ENCODE peak calls at places on chromosomes 12 and 14, in four cellular contexts. V is mesendoderm, H is IMR-90, P is H1. E is an unnamed sample.

GRCh38 chr14:87916103-87916885 is 76.7 kb downstream of the GALC start:
- DNase-seq in P (no peak), H (no peak), V (no peak), E (peak; percentile 36)

GRCh38 chr12:67141405-67142018 is 127.6 kb upstream of the CAND1 start:
- DNase-seq in P (no peak), H (no peak), V (no peak), E (no peak)

GRCh38 chr12:124592481-124593160 is 25.2 kb upstream of the NCOR2 start:
- DNase-seq in V (no peak), H (no peak), P (no peak), E (no peak)

GRCh38 chr14:43258396-43258795 is 1248.7 kb downstream of the FSCB start:
- DNase-seq in P (no peak), V (no peak), H (no peak), E (no peak)

GRCh38 chr12:59744564-59744963 is 148.7 kb downstream of the SLC16A7 start:
- DNase-seq in P (no peak), H (no peak), V (no peak), E (no peak)

GRCh38 chr14:86892167-86892956 is 1100.6 kb downstream of the GALC start:
- DNase-seq in P (no peak), V (peak; percentile 17), H (peak; percentile 15), E (no peak)

GRCh38 chr12:11561416-11561815 is 88.1 kb upstream of the ETV6 start:
- DNase-seq in H (no peak), P (no peak), V (no peak), E (no peak)

GRCh38 chr12:104171785-104172563 is 34.0 kb upstream of the NFYB start:
- DNase-seq in H (no peak), V (no peak), P (peak; percentile 9), E (peak; percentile 90)

GRCh38 chr12:50568338-50569155 is 63.8 kb downstream of the DIP2B start:
- DNase-seq in H (peak; percentile 39), P (no peak), V (no peak), E (no peak)

GRCh38 chr12:107884769-107885694 is 110.5 kb downstream of the ASCL4 start:
- DNase-seq in H (peak; percentile 49), P (no peak), V (peak; percentile 69), E (peak; percentile 76)

GRCh38 chr12:55712154-55712553 is 3.7 kb upstream of the BLOC1S1 start:
- DNase-seq in P (no peak), V (no peak), H (no peak), E (no peak)

GRCh38 chr14:64983439-64984310 is 3.0 kb upstream of the FNTB start:
- DNase-seq in H (peak; percentile 74), V (peak; percentile 60), P (no peak), E (no peak)

GRCh38 chr12:116461060-116461459 is 98.1 kb upstream of the MAP1LC3B2 start:
- DNase-seq in V (no peak), P (no peak), H (no peak), E (no peak)

GRCh38 chr12:49873361-49873934 is 30.3 kb downstream of the FAIM2 start:
- DNase-seq in P (no peak), V (no peak), H (peak; percentile 42), E (peak; percentile 9)

GRCh38 chr12:106247731-106248176 is at the start of gene CKAP4:
- DNase-seq in P (no peak), H (peak; percentile 82), V (peak; percentile 69), E (peak; percentile 74)

GRCh38 chr12:59079029-59079428 is 158.7 kb upstream of the LRIG3 start:
- DNase-seq in H (no peak), P (no peak), V (no peak), E (no peak)

GRCh38 chr14:61119006-61119405 is 138.0 kb downstream of the SLC38A6 start:
- DNase-seq in H (no peak), P (no peak), V (no peak), E (no peak)

GRCh38 chr14:31419179-31420012 is 954 bp downstream of the HEATR5A start:
- DNase-seq in H (peak; percentile 37), V (peak; percentile 72), P (no peak), E (no peak)

GRCh38 chr12:82873951-82874350 is 187.2 kb downstream of the TMTC2 start:
- DNase-seq in V (peak; percentile 76), H (no peak), P (no peak), E (no peak)

GRCh38 chr12:94557896-94558295 is 92.5 kb downstream of the TMCC3 start:
- DNase-seq in P (no peak), V (no peak), H (no peak), E (peak; percentile 2)

GRCh38 chr12:6069452-6070093 is 54.9 kb downstream of the VWF start:
- DNase-seq in H (peak; percentile 96), V (no peak), P (no peak), E (no peak)

GRCh38 chr12:92338671-92339070 is 193.0 kb upstream of the BTG1 start:
- DNase-seq in V (peak; percentile 56), P (no peak), H (no peak), E (no peak)

GRCh38 chr12:72978999-72979398 is 706.8 kb downstream of the TRHDE start:
- DNase-seq in P (no peak), V (no peak), H (no peak), E (no peak)

GRCh38 chr14:31858868-31859267 is 218.2 kb upstream of the ARHGAP5 start:
- DNase-seq in V (no peak), P (no peak), H (peak; percentile 56), E (no peak)

GRCh38 chr12:6768385-6769002 is 2.3 kb downstream of the PTMS start:
- DNase-seq in V (no peak), H (peak; percentile 33), P (no peak), E (no peak)

GRCh38 chr12:75820848-75821578 is 210.6 kb downstream of the PHLDA1 start:
- DNase-seq in V (no peak), H (peak; percentile 97), P (no peak), E (no peak)

GRCh38 chr12:101772019-101772774 is 32.9 kb upstream of the SYCP3 start:
- DNase-seq in V (no peak), P (no peak), H (no peak), E (no peak)

GRCh38 chr14:23468704-23469126 is 788 bp upstream of the NGDN start:
- DNase-seq in P (no peak), H (no peak), V (no peak), E (no peak)
- H3K56ac ChIP-seq in P (peak overlapping the region; percentile 36), H (no peak overlapping the region), V (peak overlapping the region; percentile 85), E (no peak overlapping the region)

DNA sequence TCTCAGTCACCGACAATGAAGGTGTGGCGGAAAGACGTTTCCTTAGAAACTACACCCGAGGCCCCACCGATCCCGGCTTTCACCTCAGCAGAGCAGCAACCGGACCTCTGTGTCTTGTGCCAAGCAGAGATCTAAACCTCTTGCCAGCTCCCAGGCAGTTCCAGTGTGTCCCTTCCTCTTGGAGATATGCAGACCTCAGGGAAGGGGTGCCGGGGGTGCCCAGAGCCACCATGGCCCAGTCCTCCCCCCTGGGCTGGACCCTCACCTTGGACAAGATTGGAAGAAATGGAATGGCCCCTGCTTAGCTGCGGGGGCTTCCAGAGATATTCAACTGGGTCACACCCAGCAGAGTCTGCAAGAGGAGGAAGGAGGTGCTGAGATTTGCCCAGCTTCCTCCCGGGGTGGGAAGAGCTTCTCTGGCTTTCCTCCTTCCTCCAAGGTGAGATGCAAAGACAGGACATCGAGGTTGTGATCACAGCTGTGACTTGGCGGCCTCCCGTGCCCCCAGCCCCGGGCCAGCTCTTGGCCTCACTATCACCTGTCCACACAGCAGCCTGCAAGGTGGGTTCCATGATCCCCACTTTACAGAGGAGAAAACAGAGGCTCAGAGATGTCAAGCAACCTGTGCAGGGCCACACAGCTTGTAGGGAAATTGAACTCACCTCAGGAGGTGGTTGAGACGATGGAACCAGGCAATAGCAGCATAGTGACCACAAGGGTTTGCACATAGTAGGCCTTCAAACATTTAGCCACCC is 281.7 kb upstream of the RTL1 start:
- DNase-seq in P (no peak), H (no peak), V (no peak), E (no peak)
- H2BK15ac ChIP-seq in P (no peak overlapping the region), H (no peak overlapping the region), V (no peak overlapping the region), E (no peak overlapping the region)

GRCh38 chr14:105448706-105449111 is 25.9 kb upstream of the CRIP2 start:
- DNase-seq in V (peak; percentile 65), P (peak; percentile 21), H (peak; percentile 47), E (peak; percentile 81)

GRCh38 chr14:105449276-105450122 is 25.1 kb upstream of the CRIP2 start:
- DNase-seq in H (no peak), V (no peak), P (no peak), E (no peak)

GRCh38 chr14:105447651-105448640 is 26.7 kb upstream of the CRIP2 start:
- DNase-seq in P (no peak), V (no peak), H (no peak), E (no peak)

GRCh38 chr14:105450864-105451720 is 23.5 kb upstream of the CRIP2 start:
- DNase-seq in V (no peak), P (no peak), H (no peak), E (no peak)

GRCh38 chr14:105450123-105450505 is 24.5 kb upstream of the CRIP2 start:
- DNase-seq in H (no peak), V (no peak), P (no peak), E (no peak)
- H3K23ac ChIP-seq in H (no peak overlapping the region), V (no peak overlapping the region), P (no peak overlapping the region), E (no peak overlapping the region)

GRCh38 chr14:24367506-24368214 is at the start of gene NFATC4:
- DNase-seq in P (no peak), H (peak; percentile 96), V (peak; percentile 98), E (peak; percentile 89)

GRCh38 chr14:24368562-24369252 is 723 bp downstream of the NFATC4 start:
- DNase-seq in V (peak; percentile 57), H (peak; percentile 74), P (no peak), E (peak; percentile 80)

GRCh38 chr14:24369463-24369862 is 1.5 kb downstream of the NFATC4 start:
- DNase-seq in H (no peak), P (no peak), V (no peak), E (no peak)

GRCh38 chr14:24366664-24367505 is 1.1 kb upstream of the NFATC4 start:
- DNase-seq in P (no peak), H (peak; percentile 89), V (peak; percentile 99), E (peak; percentile 96)

GRCh38 chr14:24368215-24368561 is 204 bp downstream of the NFATC4 start:
- DNase-seq in V (no peak), P (no peak), H (no peak), E (peak; percentile 57)
- H3K56ac ChIP-seq in V (peak overlapping the region; percentile 81), P (peak overlapping the region; percentile 85), H (peak overlapping the region; percentile 88), E (no peak overlapping the region)

GRCh38 chr14:24159777-24160498 is 1.1 kb upstream of the IRF9 start:
- DNase-seq in V (no peak), P (no peak), H (no peak), E (no peak)
- H2BK15ac ChIP-seq in V (no peak overlapping the region), P (no peak overlapping the region), H (no peak overlapping the region), E (no peak overlapping the region)

GRCh38 chr12:753401-754237 is 1.2 kb downstream of the WNK1 start:
- DNase-seq in H (no peak), P (no peak), V (peak; percentile 76), E (peak; percentile 50)
- H3K23ac ChIP-seq in H (peak overlapping the region; percentile 93), P (no peak overlapping the region), V (peak overlapping the region; percentile 69), E (no peak overlapping the region)

GRCh38 chr14:62718629-62719028 is 326.6 kb downstream of the KCNH5 start:
- DNase-seq in H (no peak), P (no peak), V (no peak), E (no peak)
- H3K56ac ChIP-seq in H (no peak overlapping the region), P (no peak overlapping the region), V (no peak overlapping the region), E (no peak overlapping the region)